ENCODE peak calls at places on chromosomes 3 and 15, in eight cellular contexts. T, E, O, B, C, N, W and X are unnamed samples.

GRCh38 chr3:22887664-22888291 is 315.3 kb upstream of the UBE2E2 start:
- DNase-seq in B (peak; percentile 30), T (peak; percentile 59), O (no peak), N (peak; percentile 53), W (peak; percentile 56), C (peak; percentile 66), E (no peak), X (no peak)

GRCh38 chr3:187720337-187720670 is 17.9 kb upstream of the RTP2 start:
- DNase-seq in T (no peak), W (no peak), B (no peak), C (no peak), N (no peak), E (no peak), O (no peak), X (no peak)

GRCh38 chr3:195033531-195034091 is 237.3 kb downstream of the XXYLT1 start:
- DNase-seq in B (peak; percentile 3), O (no peak), E (no peak), T (peak; percentile 87), W (peak; percentile 69), N (no peak), C (no peak), X (no peak)

GRCh38 chr15:67783303-67783702 is 42.0 kb upstream of the SKOR1 start:
- DNase-seq in N (no peak), E (no peak), B (no peak), T (no peak), W (no peak), C (no peak), O (no peak), X (no peak)

GRCh38 chr3:176755552-176755951 is 441.7 kb downstream of the TBL1XR1 start:
- DNase-seq in N (no peak), O (no peak), T (no peak), W (no peak), E (no peak), B (no peak), C (no peak), X (no peak)

GRCh38 chr3:122299872-122300460 is 25.1 kb upstream of the CSTA start:
- DNase-seq in W (peak; percentile 54), B (no peak), N (peak; percentile 52), C (peak; percentile 75), O (no peak), E (no peak), T (peak; percentile 82), X (no peak)

GRCh38 chr15:92538115-92538514 is 117.5 kb downstream of the FAM174B start:
- DNase-seq in T (no peak), W (no peak), N (no peak), C (no peak), B (no peak), O (no peak), E (no peak), X (no peak)

GRCh38 chr3:63976166-63976861 is 47.0 kb downstream of the PSMD6 start:
- DNase-seq in N (no peak), E (no peak), T (peak; percentile 47), C (no peak), O (no peak), W (no peak), B (peak; percentile 94), X (peak; percentile 90)

GRCh38 chr3:47347217-47347801 is 33.5 kb upstream of the PTPN23 start:
- DNase-seq in E (no peak), O (no peak), C (peak; percentile 22), W (peak; percentile 16), N (no peak), B (peak; percentile 82), T (no peak), X (peak; percentile 89)

GRCh38 chr15:78384651-78385050 is 44.5 kb downstream of the CRABP1 start:
- DNase-seq in O (no peak), N (no peak), T (no peak), B (no peak), E (no peak), W (no peak), C (no peak), X (no peak)

GRCh38 chr3:112247900-112248299 is 46.1 kb downstream of the SLC9C1 start:
- DNase-seq in B (no peak), E (no peak), N (no peak), W (no peak), C (no peak), O (no peak), T (no peak), X (no peak)

GRCh38 chr3:16897254-16897926 is 12.6 kb downstream of the PLCL2 start:
- DNase-seq in N (peak; percentile 17), T (peak; percentile 94), W (no peak), B (no peak), C (no peak), O (no peak), E (no peak), X (peak; percentile 59)

GRCh38 chr3:4491873-4492239 is 1.3 kb upstream of the ITPR1 start:
- DNase-seq in O (no peak), W (no peak), T (no peak), C (no peak), B (no peak), E (no peak), N (no peak), X (no peak)

GRCh38 chr3:142853270-142854163 is 35.4 kb downstream of the PCOLCE2 start:
- DNase-seq in C (no peak), N (peak; percentile 78), W (no peak), B (peak; percentile 81), E (no peak), T (peak; percentile 94), O (no peak), X (no peak)

GRCh38 chr3:160448845-160449659 is 534 bp downstream of the TRIM59 start:
- DNase-seq in B (peak; percentile 43), W (no peak), T (peak; percentile 28), C (no peak), O (peak; percentile 14), N (peak; percentile 83), E (no peak), X (no peak)

GRCh38 chr3:194877311-194878119 is 191.8 kb downstream of the FAM43A start:
- DNase-seq in E (peak; percentile 11), B (no peak), W (no peak), C (no peak), T (no peak), O (no peak), N (no peak), X (peak; percentile 53)

DNA sequence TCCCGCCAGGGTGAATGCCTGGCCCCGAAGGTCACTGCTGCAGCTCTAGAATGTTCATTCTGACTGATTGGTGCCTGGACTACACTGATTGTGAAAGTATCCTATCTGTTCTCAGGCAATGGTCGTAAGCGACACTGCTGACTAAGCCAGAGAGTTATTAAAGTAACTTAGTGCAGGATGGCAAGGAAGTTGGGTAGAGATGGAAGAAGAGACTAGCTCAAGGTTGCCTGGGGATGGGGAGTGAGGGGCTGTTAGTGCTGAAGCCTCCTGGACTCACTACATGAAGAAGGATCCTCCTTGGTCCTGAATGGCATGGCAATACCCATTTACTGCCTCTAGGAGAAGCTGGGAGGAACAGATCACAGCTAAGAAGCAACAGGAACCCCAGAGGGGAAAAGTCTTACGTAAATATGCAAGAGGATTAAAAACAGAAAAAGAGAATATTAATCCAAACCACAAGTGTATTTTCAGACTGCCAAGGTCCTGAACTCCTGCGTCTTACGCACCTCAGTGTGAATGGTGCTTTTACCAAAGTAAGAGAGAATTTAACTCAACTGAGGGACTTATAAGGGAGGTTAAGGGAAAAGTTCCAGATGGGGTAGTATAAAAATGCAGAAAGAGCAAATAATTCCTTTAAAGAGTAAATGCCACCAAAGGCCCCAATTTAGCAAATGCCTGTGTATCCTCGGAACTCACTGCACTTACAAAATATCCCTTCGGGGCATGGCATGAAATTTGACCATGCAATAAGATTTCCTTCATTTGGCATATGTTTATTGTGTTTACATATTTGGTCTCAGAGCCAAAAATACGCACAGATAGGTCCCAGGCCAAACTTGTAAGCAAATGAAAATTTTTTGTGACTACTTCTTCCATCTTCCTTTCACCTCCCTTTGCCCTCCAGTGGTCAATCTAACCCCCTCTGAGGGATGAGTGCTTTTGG is 64.0 kb upstream of the DGKG start:
- DNase-seq in O (no peak), B (peak; percentile 84), N (peak; percentile 20), T (peak; percentile 81), E (no peak), W (peak; percentile 71), C (peak; percentile 68), X (peak; percentile 89)
- H3K4me2 ChIP-seq in O (no peak overlapping the region), B (no peak overlapping the region), N (no peak overlapping the region), T (peak overlapping the region; percentile 55), E (no peak overlapping the region), W (no peak overlapping the region), C (no peak overlapping the region), X (peak overlapping the region; percentile 47)

DNA sequence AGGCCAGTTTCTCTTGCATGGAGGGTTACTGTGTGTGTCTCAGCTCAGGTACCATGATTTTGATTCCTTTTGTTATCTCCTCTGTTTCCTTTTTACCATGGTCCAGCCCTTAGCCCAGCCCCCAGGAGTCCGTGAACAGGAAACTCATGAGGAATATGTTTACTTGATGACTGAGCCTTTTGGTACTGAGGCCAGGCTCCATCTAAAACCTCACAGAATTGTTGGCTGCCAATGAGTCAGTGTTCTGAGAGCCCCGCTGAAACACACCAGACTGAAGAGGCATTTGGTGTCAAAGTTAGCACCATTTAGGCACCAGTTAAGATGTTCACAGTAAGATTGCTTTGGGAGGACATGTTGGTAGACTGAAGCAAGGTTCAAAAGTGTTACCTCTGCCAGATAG is 80.9 kb downstream of the DGKG start:
- DNase-seq in B (peak; percentile 92), W (no peak), T (peak; percentile 84), O (no peak), N (peak; percentile 13), E (no peak), C (no peak), X (peak; percentile 88)
- H3K4me2 ChIP-seq in B (peak overlapping the region; percentile 47), W (no peak overlapping the region), T (peak overlapping the region; percentile 27), O (no peak overlapping the region), N (no peak overlapping the region), E (no peak overlapping the region), C (no peak overlapping the region), X (peak overlapping the region; percentile 46)

GRCh38 chr3:41116851-41117250 is 82.5 kb upstream of the CTNNB1 start:
- DNase-seq in B (no peak), E (no peak), N (no peak), W (no peak), O (no peak), T (no peak), C (no peak), X (no peak)
- H3K4me2 ChIP-seq in B (no peak overlapping the region), E (no peak overlapping the region), N (no peak overlapping the region), W (no peak overlapping the region), O (no peak overlapping the region), T (peak overlapping the region; percentile 19), C (no peak overlapping the region), X (no peak overlapping the region)

DNA sequence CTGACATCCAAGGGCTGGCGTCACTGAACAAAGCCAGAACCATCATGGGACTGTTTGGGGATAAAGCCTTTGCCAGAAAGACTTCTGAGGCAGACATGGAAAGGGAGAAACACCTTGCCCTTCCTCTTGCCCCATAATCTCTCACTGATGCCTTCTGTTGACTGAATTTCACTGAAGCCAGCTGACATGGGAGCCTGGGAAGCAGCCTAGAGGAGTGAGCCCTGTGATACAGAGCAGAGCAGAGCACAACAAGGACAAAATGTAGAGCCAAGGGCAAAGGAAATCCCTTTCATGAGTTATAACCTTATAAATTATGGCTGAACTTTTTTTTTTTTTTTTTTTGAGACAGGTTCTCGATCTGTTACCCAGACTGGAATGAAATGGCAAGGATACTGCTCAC is 9.8 kb upstream of the CNOT10 start:
- DNase-seq in B (no peak), E (no peak), C (no peak), N (no peak), W (no peak), O (no peak), T (no peak), X (no peak)
- H3K4me2 ChIP-seq in B (no peak overlapping the region), E (no peak overlapping the region), C (no peak overlapping the region), N (no peak overlapping the region), W (no peak overlapping the region), O (no peak overlapping the region), T (no peak overlapping the region), X (no peak overlapping the region)

GRCh38 chr15:58306591-58307312 is 125.0 kb upstream of the LIPC start:
- DNase-seq in W (no peak), O (no peak), B (peak; percentile 34), E (no peak), N (no peak), C (no peak), T (no peak), X (peak; percentile 73)
- H3K4me2 ChIP-seq in W (no peak overlapping the region), O (no peak overlapping the region), B (no peak overlapping the region), E (no peak overlapping the region), N (no peak overlapping the region), C (no peak overlapping the region), T (no peak overlapping the region), X (no peak overlapping the region)